ENCODE peak calls at places on chromosomes 7 and 10, in seven cellular contexts. One of them, this sample, is unnamed.

GRCh38 chr10:26199841-26200240 is 16.7 kb upstream of the GAD2 start:
- DNase-seq in H1: no peak
- DNase-seq in H9: no peak
- DNase-seq in mesendoderm: peak
- DNase-seq in mesenchymal stem cell: no peak
- DNase-seq in neuronal stem cell: no peak
- DNase-seq in trophoblast cell: peak
- DNase-seq in this sample: no peak

GRCh38 chr7:75762350-75762917 is 9.6 kb downstream of the CCL26 start:
- DNase-seq in H1: no peak
- DNase-seq in H9: no peak
- DNase-seq in mesendoderm: peak
- DNase-seq in mesenchymal stem cell: peak
- DNase-seq in neuronal stem cell: peak
- DNase-seq in trophoblast cell: peak
- DNase-seq in this sample: peak

GRCh38 chr10:31853629-31854028 is 75.0 kb downstream of the ARHGAP12 start:
- DNase-seq in H1: no peak
- DNase-seq in H9: no peak
- DNase-seq in mesendoderm: no peak
- DNase-seq in mesenchymal stem cell: no peak
- DNase-seq in neuronal stem cell: no peak
- DNase-seq in trophoblast cell: no peak
- DNase-seq in this sample: no peak

GRCh38 chr7:2225336-2225735 is 7.4 kb downstream of the MAD1L1 start:
- DNase-seq in H1: no peak
- DNase-seq in H9: no peak
- DNase-seq in mesendoderm: no peak
- DNase-seq in mesenchymal stem cell: no peak
- DNase-seq in neuronal stem cell: no peak
- DNase-seq in trophoblast cell: no peak
- DNase-seq in this sample: no peak

GRCh38 chr10:22723343-22723779 is 9.0 kb upstream of the PIP4K2A start:
- DNase-seq in H1: no peak
- DNase-seq in H9: no peak
- DNase-seq in mesendoderm: no peak
- DNase-seq in mesenchymal stem cell: no peak
- DNase-seq in neuronal stem cell: no peak
- DNase-seq in trophoblast cell: peak
- DNase-seq in this sample: no peak

GRCh38 chr7:98163704-98164478 is 47.3 kb upstream of the BHLHA15 start:
- DNase-seq in H1: no peak
- DNase-seq in H9: no peak
- DNase-seq in mesendoderm: no peak
- DNase-seq in mesenchymal stem cell: peak
- DNase-seq in neuronal stem cell: no peak
- DNase-seq in trophoblast cell: peak
- DNase-seq in this sample: peak

GRCh38 chr7:38728145-38728544 is 97.0 kb upstream of the AMPH start:
- DNase-seq in H1: no peak
- DNase-seq in H9: no peak
- DNase-seq in mesendoderm: peak
- DNase-seq in mesenchymal stem cell: no peak
- DNase-seq in neuronal stem cell: no peak
- DNase-seq in trophoblast cell: no peak
- DNase-seq in this sample: peak

GRCh38 chr10:133133471-133134231 is 26.4 kb upstream of the KNDC1 start:
- DNase-seq in H1: no peak
- DNase-seq in H9: no peak
- DNase-seq in mesendoderm: no peak
- DNase-seq in mesenchymal stem cell: no peak
- DNase-seq in neuronal stem cell: no peak
- DNase-seq in trophoblast cell: no peak
- DNase-seq in this sample: no peak

DNA sequence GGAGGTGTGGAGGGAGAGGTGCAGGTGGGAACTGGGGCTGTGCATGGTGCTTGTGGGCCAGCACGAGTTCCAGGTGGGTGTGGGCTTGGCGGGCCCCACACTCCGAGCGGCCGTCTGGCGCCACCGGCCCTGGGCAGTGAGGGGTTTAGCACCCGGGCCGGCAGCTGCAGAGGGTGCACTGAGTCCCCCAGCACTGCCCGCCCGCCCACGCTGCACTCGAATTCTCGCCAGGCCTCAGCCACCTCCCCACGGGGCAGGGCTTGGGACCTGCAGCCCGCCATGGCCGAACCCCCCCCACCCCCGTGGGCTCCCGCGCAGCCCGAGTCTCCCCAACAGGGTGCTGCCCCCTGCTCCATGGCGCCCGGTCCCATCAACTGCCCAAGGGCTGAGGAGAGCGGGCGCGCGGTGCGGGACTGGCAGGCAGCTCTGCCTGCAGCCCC is 810.2 kb downstream of the PCDH15 start:
- DNase-seq in H1: no peak
- DNase-seq in H9: no peak
- DNase-seq in mesendoderm: no peak
- DNase-seq in mesenchymal stem cell: no peak
- DNase-seq in neuronal stem cell: no peak
- DNase-seq in trophoblast cell: no peak
- DNase-seq in this sample: no peak
- H4K8ac ChIP-seq in H1: no peak
- H4K8ac ChIP-seq in H9: no peak
- H4K8ac ChIP-seq in mesendoderm: no peak
- H4K8ac ChIP-seq in mesenchymal stem cell: no peak
- H4K8ac ChIP-seq in neuronal stem cell: no peak
- H4K8ac ChIP-seq in trophoblast cell: no peak
- H4K8ac ChIP-seq in this sample: no peak

GRCh38 chr7:157508477-157508881 is 171.7 kb downstream of the DNAJB6 start:
- DNase-seq in H1: no peak
- DNase-seq in H9: no peak
- DNase-seq in mesendoderm: no peak
- DNase-seq in mesenchymal stem cell: no peak
- DNase-seq in neuronal stem cell: no peak
- DNase-seq in trophoblast cell: no peak
- DNase-seq in this sample: no peak

GRCh38 chr7:157503229-157503628 is 166.4 kb downstream of the DNAJB6 start:
- DNase-seq in H1: no peak
- DNase-seq in H9: peak
- DNase-seq in mesendoderm: no peak
- DNase-seq in mesenchymal stem cell: no peak
- DNase-seq in neuronal stem cell: no peak
- DNase-seq in trophoblast cell: no peak
- DNase-seq in this sample: no peak

GRCh38 chr7:157507987-157508386 is 171.2 kb downstream of the DNAJB6 start:
- DNase-seq in H1: no peak
- DNase-seq in H9: no peak
- DNase-seq in mesendoderm: no peak
- DNase-seq in mesenchymal stem cell: no peak
- DNase-seq in neuronal stem cell: no peak
- DNase-seq in trophoblast cell: no peak
- DNase-seq in this sample: no peak

GRCh38 chr7:157506268-157506667 is 169.5 kb downstream of the DNAJB6 start:
- DNase-seq in H1: no peak
- DNase-seq in H9: peak
- DNase-seq in mesendoderm: no peak
- DNase-seq in mesenchymal stem cell: no peak
- DNase-seq in neuronal stem cell: no peak
- DNase-seq in trophoblast cell: no peak
- DNase-seq in this sample: no peak

GRCh38 chr7:157505646-157506045 is 168.8 kb downstream of the DNAJB6 start:
- DNase-seq in H1: no peak
- DNase-seq in H9: no peak
- DNase-seq in mesendoderm: no peak
- DNase-seq in mesenchymal stem cell: no peak
- DNase-seq in neuronal stem cell: no peak
- DNase-seq in trophoblast cell: no peak
- DNase-seq in this sample: no peak
- H4K8ac ChIP-seq in H1: no peak
- H4K8ac ChIP-seq in H9: no peak
- H4K8ac ChIP-seq in mesendoderm: no peak
- H4K8ac ChIP-seq in mesenchymal stem cell: no peak
- H4K8ac ChIP-seq in neuronal stem cell: no peak
- H4K8ac ChIP-seq in trophoblast cell: no peak
- H4K8ac ChIP-seq in this sample: no peak

GRCh38 chr10:58696736-58697135 is 184.1 kb downstream of the BICC1 start:
- DNase-seq in H1: no peak
- DNase-seq in H9: no peak
- DNase-seq in mesendoderm: peak
- DNase-seq in mesenchymal stem cell: no peak
- DNase-seq in neuronal stem cell: no peak
- DNase-seq in trophoblast cell: no peak
- DNase-seq in this sample: peak

GRCh38 chr10:58701398-58702135 is 188.9 kb downstream of the BICC1 start:
- DNase-seq in H1: no peak
- DNase-seq in H9: no peak
- DNase-seq in mesendoderm: no peak
- DNase-seq in mesenchymal stem cell: no peak
- DNase-seq in neuronal stem cell: no peak
- DNase-seq in trophoblast cell: peak
- DNase-seq in this sample: peak

GRCh38 chr10:58698777-58699356 is 186.2 kb downstream of the BICC1 start:
- DNase-seq in H1: no peak
- DNase-seq in H9: no peak
- DNase-seq in mesendoderm: no peak
- DNase-seq in mesenchymal stem cell: no peak
- DNase-seq in neuronal stem cell: no peak
- DNase-seq in trophoblast cell: no peak
- DNase-seq in this sample: no peak

GRCh38 chr10:58697691-58698090 is 185.0 kb downstream of the BICC1 start:
- DNase-seq in H1: no peak
- DNase-seq in H9: no peak
- DNase-seq in mesendoderm: peak
- DNase-seq in mesenchymal stem cell: no peak
- DNase-seq in neuronal stem cell: no peak
- DNase-seq in trophoblast cell: no peak
- DNase-seq in this sample: no peak

DNA sequence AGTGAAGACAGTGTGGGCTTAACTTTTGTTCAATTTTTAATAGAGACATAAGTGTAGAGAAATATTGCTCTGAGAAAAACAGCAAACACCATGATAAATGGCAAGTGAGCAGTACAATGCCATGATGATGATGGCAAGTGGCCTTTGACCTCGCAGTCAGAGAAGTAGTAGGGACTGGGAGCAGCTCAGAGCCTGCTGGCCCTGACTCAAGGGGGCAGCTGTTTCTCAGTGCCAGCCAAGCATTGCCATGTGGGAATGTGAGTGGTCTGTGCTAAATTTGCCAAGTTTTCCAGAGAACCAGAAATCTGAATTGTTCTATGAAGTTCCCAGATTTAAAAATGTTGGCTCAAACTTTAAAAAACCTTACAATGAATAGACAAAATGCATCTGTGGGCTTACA is 187.9 kb downstream of the BICC1 start:
- DNase-seq in H1: no peak
- DNase-seq in H9: no peak
- DNase-seq in mesendoderm: no peak
- DNase-seq in mesenchymal stem cell: no peak
- DNase-seq in neuronal stem cell: no peak
- DNase-seq in trophoblast cell: no peak
- DNase-seq in this sample: no peak
- H4K8ac ChIP-seq in H1: no peak
- H4K8ac ChIP-seq in H9: no peak
- H4K8ac ChIP-seq in mesendoderm: no peak
- H4K8ac ChIP-seq in mesenchymal stem cell: no peak
- H4K8ac ChIP-seq in neuronal stem cell: no peak
- H4K8ac ChIP-seq in trophoblast cell: no peak
- H4K8ac ChIP-seq in this sample: peak

GRCh38 chr10:71378341-71379117 is 18.2 kb upstream of the CDH23 start:
- DNase-seq in H1: no peak
- DNase-seq in H9: no peak
- DNase-seq in mesendoderm: no peak
- DNase-seq in mesenchymal stem cell: no peak
- DNase-seq in neuronal stem cell: no peak
- DNase-seq in trophoblast cell: no peak
- DNase-seq in this sample: no peak
- H4K8ac ChIP-seq in H1: no peak
- H4K8ac ChIP-seq in H9: no peak
- H4K8ac ChIP-seq in mesendoderm: no peak
- H4K8ac ChIP-seq in mesenchymal stem cell: no peak
- H4K8ac ChIP-seq in neuronal stem cell: no peak
- H4K8ac ChIP-seq in trophoblast cell: no peak
- H4K8ac ChIP-seq in this sample: no peak

GRCh38 chr7:132899833-132900232 is 182.1 kb downstream of the CHCHD3 start:
- DNase-seq in H1: no peak
- DNase-seq in H9: no peak
- DNase-seq in mesendoderm: no peak
- DNase-seq in mesenchymal stem cell: no peak
- DNase-seq in neuronal stem cell: no peak
- DNase-seq in trophoblast cell: no peak
- DNase-seq in this sample: no peak

GRCh38 chr7:132901241-132901640 is 180.6 kb downstream of the CHCHD3 start:
- DNase-seq in H1: no peak
- DNase-seq in H9: no peak
- DNase-seq in mesendoderm: peak
- DNase-seq in mesenchymal stem cell: no peak
- DNase-seq in neuronal stem cell: no peak
- DNase-seq in trophoblast cell: peak
- DNase-seq in this sample: no peak

GRCh38 chr7:132895231-132895630 is 186.7 kb downstream of the CHCHD3 start:
- DNase-seq in H1: no peak
- DNase-seq in H9: no peak
- DNase-seq in mesendoderm: no peak
- DNase-seq in mesenchymal stem cell: no peak
- DNase-seq in neuronal stem cell: no peak
- DNase-seq in trophoblast cell: peak
- DNase-seq in this sample: no peak

GRCh38 chr7:132893560-132893959 is 188.3 kb downstream of the CHCHD3 start:
- DNase-seq in H1: no peak
- DNase-seq in H9: no peak
- DNase-seq in mesendoderm: no peak
- DNase-seq in mesenchymal stem cell: no peak
- DNase-seq in neuronal stem cell: no peak
- DNase-seq in trophoblast cell: no peak
- DNase-seq in this sample: no peak

GRCh38 chr7:132897093-132897492 is 184.8 kb downstream of the CHCHD3 start:
- DNase-seq in H1: no peak
- DNase-seq in H9: no peak
- DNase-seq in mesendoderm: no peak
- DNase-seq in mesenchymal stem cell: no peak
- DNase-seq in neuronal stem cell: no peak
- DNase-seq in trophoblast cell: no peak
- DNase-seq in this sample: no peak
- H4K8ac ChIP-seq in H1: no peak
- H4K8ac ChIP-seq in H9: no peak
- H4K8ac ChIP-seq in mesendoderm: no peak
- H4K8ac ChIP-seq in mesenchymal stem cell: no peak
- H4K8ac ChIP-seq in neuronal stem cell: no peak
- H4K8ac ChIP-seq in trophoblast cell: no peak
- H4K8ac ChIP-seq in this sample: no peak

GRCh38 chr7:5232485-5232837 is 42.4 kb downstream of the WIPI2 start:
- DNase-seq in H1: no peak
- DNase-seq in H9: no peak
- DNase-seq in mesendoderm: no peak
- DNase-seq in mesenchymal stem cell: no peak
- DNase-seq in neuronal stem cell: no peak
- DNase-seq in trophoblast cell: no peak
- DNase-seq in this sample: no peak
- H4K8ac ChIP-seq in H1: no peak
- H4K8ac ChIP-seq in H9: no peak
- H4K8ac ChIP-seq in mesendoderm: no peak
- H4K8ac ChIP-seq in mesenchymal stem cell: no peak
- H4K8ac ChIP-seq in neuronal stem cell: no peak
- H4K8ac ChIP-seq in trophoblast cell: no peak
- H4K8ac ChIP-seq in this sample: no peak